ENCODE peak calls at places on chromosomes 1 and 21, in eight cellular contexts. One of them, this sample, is unnamed.

GRCh38 chr1:3314561-3315271 is 139.7 kb upstream of the ARHGEF16 start:
- DNase-seq in HFFc6: no peak
- DNase-seq in dorsolateral prefrontal cortex: no peak
- DNase-seq in psoas muscle: no peak
- DNase-seq in esophagus squamous epithelium: no peak
- DNase-seq in choroid plexus epithelial cell: peak; percentile 32
- DNase-seq in HCT116: no peak
- DNase-seq in AG09309: no peak
- DNase-seq in this sample: no peak

GRCh38 chr1:202697038-202697437 is 13.2 kb downstream of the SYT2 start:
- DNase-seq in HFFc6: no peak
- DNase-seq in dorsolateral prefrontal cortex: no peak
- DNase-seq in psoas muscle: no peak
- DNase-seq in esophagus squamous epithelium: no peak
- DNase-seq in choroid plexus epithelial cell: no peak
- DNase-seq in HCT116: no peak
- DNase-seq in AG09309: no peak
- DNase-seq in this sample: no peak

GRCh38 chr1:184747089-184747955 is 7.3 kb downstream of the EDEM3 start:
- DNase-seq in HFFc6: no peak
- DNase-seq in dorsolateral prefrontal cortex: no peak
- DNase-seq in psoas muscle: no peak
- DNase-seq in esophagus squamous epithelium: no peak
- DNase-seq in choroid plexus epithelial cell: no peak
- DNase-seq in HCT116: no peak
- DNase-seq in AG09309: no peak
- DNase-seq in this sample: no peak

GRCh38 chr1:178282949-178283367 is 189.1 kb downstream of the RASAL2 start:
- DNase-seq in HFFc6: peak; percentile 67
- DNase-seq in dorsolateral prefrontal cortex: no peak
- DNase-seq in psoas muscle: no peak
- DNase-seq in esophagus squamous epithelium: no peak
- DNase-seq in choroid plexus epithelial cell: peak; percentile 92
- DNase-seq in HCT116: peak; percentile 26
- DNase-seq in AG09309: peak; percentile 46
- DNase-seq in this sample: no peak

GRCh38 chr1:246703581-246703980 is 20.6 kb upstream of the SCCPDH start:
- DNase-seq in HFFc6: no peak
- DNase-seq in dorsolateral prefrontal cortex: no peak
- DNase-seq in psoas muscle: no peak
- DNase-seq in esophagus squamous epithelium: no peak
- DNase-seq in choroid plexus epithelial cell: peak; percentile 41
- DNase-seq in HCT116: no peak
- DNase-seq in AG09309: no peak
- DNase-seq in this sample: no peak

GRCh38 chr1:26165126-26165892 is 3.5 kb downstream of the C1orf232 start:
- DNase-seq in HFFc6: no peak
- DNase-seq in dorsolateral prefrontal cortex: no peak
- DNase-seq in psoas muscle: no peak
- DNase-seq in esophagus squamous epithelium: no peak
- DNase-seq in choroid plexus epithelial cell: peak; percentile 23
- DNase-seq in HCT116: no peak
- DNase-seq in AG09309: no peak
- DNase-seq in this sample: no peak

GRCh38 chr1:29303201-29304024 is 67.1 kb downstream of the PTPRU start:
- DNase-seq in HFFc6: no peak
- DNase-seq in dorsolateral prefrontal cortex: no peak
- DNase-seq in psoas muscle: no peak
- DNase-seq in esophagus squamous epithelium: no peak
- DNase-seq in choroid plexus epithelial cell: no peak
- DNase-seq in HCT116: no peak
- DNase-seq in AG09309: no peak
- DNase-seq in this sample: no peak

GRCh38 chr1:202643397-202644218 is 66.6 kb downstream of the SYT2 start:
- DNase-seq in HFFc6: no peak
- DNase-seq in dorsolateral prefrontal cortex: no peak
- DNase-seq in psoas muscle: peak; percentile 47
- DNase-seq in esophagus squamous epithelium: no peak
- DNase-seq in choroid plexus epithelial cell: no peak
- DNase-seq in HCT116: no peak
- DNase-seq in AG09309: no peak
- DNase-seq in this sample: no peak

GRCh38 chr1:45206808-45207624 is 611 bp upstream of the ZSWIM5 start:
- DNase-seq in HFFc6: no peak
- DNase-seq in dorsolateral prefrontal cortex: no peak
- DNase-seq in psoas muscle: no peak
- DNase-seq in esophagus squamous epithelium: no peak
- DNase-seq in choroid plexus epithelial cell: no peak
- DNase-seq in HCT116: no peak
- DNase-seq in AG09309: no peak
- DNase-seq in this sample: no peak

GRCh38 chr1:93623875-93624274 is 57.8 kb downstream of the BCAR3 start:
- DNase-seq in HFFc6: peak; percentile 91
- DNase-seq in dorsolateral prefrontal cortex: no peak
- DNase-seq in psoas muscle: no peak
- DNase-seq in esophagus squamous epithelium: no peak
- DNase-seq in choroid plexus epithelial cell: peak; percentile 50
- DNase-seq in HCT116: no peak
- DNase-seq in AG09309: peak; percentile 59
- DNase-seq in this sample: no peak
- TF ChIP-seq CTCF in HFFc6: peak; percentile 13
- TF ChIP-seq CTCF in dorsolateral prefrontal cortex: no peak
- TF ChIP-seq CTCF in psoas muscle: no peak
- TF ChIP-seq CTCF in esophagus squamous epithelium: no peak
- TF ChIP-seq CTCF in choroid plexus epithelial cell: no peak
- TF ChIP-seq CTCF in HCT116: no peak
- TF ChIP-seq CTCF in AG09309: no peak
- TF ChIP-seq CTCF in this sample: no peak

DNA sequence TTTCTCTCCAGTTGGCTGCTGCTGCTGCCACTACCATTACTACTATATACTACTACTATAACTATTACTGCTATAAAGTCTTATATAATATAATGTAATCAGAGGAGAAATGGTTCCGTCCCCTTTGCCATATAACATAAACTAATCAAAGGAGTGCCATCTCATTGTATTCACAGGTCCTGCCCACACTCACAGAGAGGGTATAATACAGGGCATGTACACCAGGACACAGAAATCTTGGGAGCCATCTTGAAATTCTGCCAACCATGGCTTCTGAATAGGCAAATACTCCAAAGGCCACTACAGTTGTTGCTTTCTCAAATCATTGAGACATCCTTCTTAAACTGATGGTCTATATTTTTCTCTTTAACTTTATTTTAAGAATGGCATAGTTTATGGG is 6.9 kb upstream of the ZRANB2 start:
- DNase-seq in HFFc6: no peak
- DNase-seq in dorsolateral prefrontal cortex: no peak
- DNase-seq in psoas muscle: no peak
- DNase-seq in esophagus squamous epithelium: no peak
- DNase-seq in choroid plexus epithelial cell: no peak
- DNase-seq in HCT116: no peak
- DNase-seq in AG09309: no peak
- DNase-seq in this sample: no peak
- TF ChIP-seq CTCF in HFFc6: no peak
- TF ChIP-seq CTCF in dorsolateral prefrontal cortex: no peak
- TF ChIP-seq CTCF in psoas muscle: no peak
- TF ChIP-seq CTCF in esophagus squamous epithelium: no peak
- TF ChIP-seq CTCF in choroid plexus epithelial cell: no peak
- TF ChIP-seq CTCF in HCT116: no peak
- TF ChIP-seq CTCF in AG09309: no peak
- TF ChIP-seq CTCF in this sample: no peak

GRCh38 chr1:169486281-169486904 is 649 bp upstream of the SLC19A2 start:
- DNase-seq in HFFc6: peak; percentile 40
- DNase-seq in dorsolateral prefrontal cortex: no peak
- DNase-seq in psoas muscle: no peak
- DNase-seq in esophagus squamous epithelium: no peak
- DNase-seq in choroid plexus epithelial cell: peak; percentile 70
- DNase-seq in HCT116: no peak
- DNase-seq in AG09309: no peak
- DNase-seq in this sample: no peak

GRCh38 chr1:169487153-169487552 is 1.4 kb upstream of the SLC19A2 start:
- DNase-seq in HFFc6: no peak
- DNase-seq in dorsolateral prefrontal cortex: no peak
- DNase-seq in psoas muscle: no peak
- DNase-seq in esophagus squamous epithelium: no peak
- DNase-seq in choroid plexus epithelial cell: no peak
- DNase-seq in HCT116: no peak
- DNase-seq in AG09309: no peak
- DNase-seq in this sample: no peak

GRCh38 chr1:169484107-169484506 is 1.6 kb downstream of the SLC19A2 start:
- DNase-seq in HFFc6: no peak
- DNase-seq in dorsolateral prefrontal cortex: no peak
- DNase-seq in psoas muscle: no peak
- DNase-seq in esophagus squamous epithelium: no peak
- DNase-seq in choroid plexus epithelial cell: no peak
- DNase-seq in HCT116: no peak
- DNase-seq in AG09309: no peak
- DNase-seq in this sample: no peak

GRCh38 chr1:169484683-169485426 is 889 bp downstream of the SLC19A2 start:
- DNase-seq in HFFc6: peak; percentile 59
- DNase-seq in dorsolateral prefrontal cortex: no peak
- DNase-seq in psoas muscle: peak; percentile 81
- DNase-seq in esophagus squamous epithelium: no peak
- DNase-seq in choroid plexus epithelial cell: peak; percentile 89
- DNase-seq in HCT116: no peak
- DNase-seq in AG09309: no peak
- DNase-seq in this sample: peak; percentile 88

GRCh38 chr1:169485427-169486280 is at the start of gene SLC19A2:
- DNase-seq in HFFc6: peak; percentile 100
- DNase-seq in dorsolateral prefrontal cortex: peak; percentile 100
- DNase-seq in psoas muscle: peak; percentile 100
- DNase-seq in esophagus squamous epithelium: peak; percentile 87
- DNase-seq in choroid plexus epithelial cell: peak; percentile 100
- DNase-seq in HCT116: peak; percentile 97
- DNase-seq in AG09309: peak; percentile 94
- DNase-seq in this sample: peak; percentile 100
- TF ChIP-seq CTCF in HFFc6: peak; percentile 39
- TF ChIP-seq CTCF in dorsolateral prefrontal cortex: no peak
- TF ChIP-seq CTCF in psoas muscle: peak; percentile 15
- TF ChIP-seq CTCF in esophagus squamous epithelium: peak; percentile 17
- TF ChIP-seq CTCF in choroid plexus epithelial cell: peak; percentile 40
- TF ChIP-seq CTCF in HCT116: no peak
- TF ChIP-seq CTCF in AG09309: peak; percentile 23
- TF ChIP-seq CTCF in this sample: no peak

GRCh38 chr21:42019706-42020105 is 9.5 kb upstream of the ZBTB21 start:
- DNase-seq in HFFc6: no peak
- DNase-seq in dorsolateral prefrontal cortex: no peak
- DNase-seq in psoas muscle: no peak
- DNase-seq in esophagus squamous epithelium: no peak
- DNase-seq in choroid plexus epithelial cell: no peak
- DNase-seq in HCT116: no peak
- DNase-seq in AG09309: no peak
- DNase-seq in this sample: no peak

GRCh38 chr21:42019101-42019605 is 9.0 kb upstream of the ZBTB21 start:
- DNase-seq in HFFc6: no peak
- DNase-seq in dorsolateral prefrontal cortex: no peak
- DNase-seq in psoas muscle: no peak
- DNase-seq in esophagus squamous epithelium: no peak
- DNase-seq in choroid plexus epithelial cell: no peak
- DNase-seq in HCT116: no peak
- DNase-seq in AG09309: no peak
- DNase-seq in this sample: no peak

GRCh38 chr21:42013901-42014300 is 3.7 kb upstream of the ZBTB21 start:
- DNase-seq in HFFc6: no peak
- DNase-seq in dorsolateral prefrontal cortex: no peak
- DNase-seq in psoas muscle: no peak
- DNase-seq in esophagus squamous epithelium: no peak
- DNase-seq in choroid plexus epithelial cell: no peak
- DNase-seq in HCT116: no peak
- DNase-seq in AG09309: no peak
- DNase-seq in this sample: no peak

GRCh38 chr21:42013338-42013737 is 3.2 kb upstream of the ZBTB21 start:
- DNase-seq in HFFc6: no peak
- DNase-seq in dorsolateral prefrontal cortex: no peak
- DNase-seq in psoas muscle: no peak
- DNase-seq in esophagus squamous epithelium: no peak
- DNase-seq in choroid plexus epithelial cell: peak; percentile 38
- DNase-seq in HCT116: no peak
- DNase-seq in AG09309: no peak
- DNase-seq in this sample: no peak

GRCh38 chr21:42016364-42016985 is 6.3 kb upstream of the ZBTB21 start:
- DNase-seq in HFFc6: no peak
- DNase-seq in dorsolateral prefrontal cortex: no peak
- DNase-seq in psoas muscle: no peak
- DNase-seq in esophagus squamous epithelium: no peak
- DNase-seq in choroid plexus epithelial cell: no peak
- DNase-seq in HCT116: no peak
- DNase-seq in AG09309: no peak
- DNase-seq in this sample: no peak
- TF ChIP-seq CTCF in HFFc6: no peak
- TF ChIP-seq CTCF in dorsolateral prefrontal cortex: no peak
- TF ChIP-seq CTCF in psoas muscle: no peak
- TF ChIP-seq CTCF in esophagus squamous epithelium: no peak
- TF ChIP-seq CTCF in choroid plexus epithelial cell: no peak
- TF ChIP-seq CTCF in HCT116: no peak
- TF ChIP-seq CTCF in AG09309: no peak
- TF ChIP-seq CTCF in this sample: no peak

GRCh38 chr1:75423616-75424015 is 187.3 kb downstream of the SLC44A5 start:
- DNase-seq in HFFc6: no peak
- DNase-seq in dorsolateral prefrontal cortex: no peak
- DNase-seq in psoas muscle: no peak
- DNase-seq in esophagus squamous epithelium: no peak
- DNase-seq in choroid plexus epithelial cell: no peak
- DNase-seq in HCT116: no peak
- DNase-seq in AG09309: no peak
- DNase-seq in this sample: no peak
- TF ChIP-seq CTCF in HFFc6: no peak
- TF ChIP-seq CTCF in dorsolateral prefrontal cortex: no peak
- TF ChIP-seq CTCF in psoas muscle: no peak
- TF ChIP-seq CTCF in esophagus squamous epithelium: no peak
- TF ChIP-seq CTCF in choroid plexus epithelial cell: no peak
- TF ChIP-seq CTCF in HCT116: no peak
- TF ChIP-seq CTCF in AG09309: no peak
- TF ChIP-seq CTCF in this sample: no peak

GRCh38 chr1:36206323-36206858 is 17.9 kb upstream of the THRAP3 start:
- DNase-seq in HFFc6: no peak
- DNase-seq in dorsolateral prefrontal cortex: no peak
- DNase-seq in psoas muscle: no peak
- DNase-seq in esophagus squamous epithelium: no peak
- DNase-seq in choroid plexus epithelial cell: no peak
- DNase-seq in HCT116: no peak
- DNase-seq in AG09309: no peak
- DNase-seq in this sample: no peak

GRCh38 chr1:36203027-36203553 is 21.2 kb upstream of the THRAP3 start:
- DNase-seq in HFFc6: no peak
- DNase-seq in dorsolateral prefrontal cortex: no peak
- DNase-seq in psoas muscle: no peak
- DNase-seq in esophagus squamous epithelium: no peak
- DNase-seq in choroid plexus epithelial cell: no peak
- DNase-seq in HCT116: no peak
- DNase-seq in AG09309: no peak
- DNase-seq in this sample: no peak

GRCh38 chr1:36203554-36204346 is 20.5 kb upstream of the THRAP3 start:
- DNase-seq in HFFc6: peak; percentile 30
- DNase-seq in dorsolateral prefrontal cortex: no peak
- DNase-seq in psoas muscle: peak; percentile 91
- DNase-seq in esophagus squamous epithelium: no peak
- DNase-seq in choroid plexus epithelial cell: peak; percentile 48
- DNase-seq in HCT116: no peak
- DNase-seq in AG09309: no peak
- DNase-seq in this sample: peak; percentile 88

GRCh38 chr1:36207339-36207738 is 16.9 kb upstream of the THRAP3 start:
- DNase-seq in HFFc6: no peak
- DNase-seq in dorsolateral prefrontal cortex: no peak
- DNase-seq in psoas muscle: peak; percentile 74
- DNase-seq in esophagus squamous epithelium: no peak
- DNase-seq in choroid plexus epithelial cell: peak; percentile 72
- DNase-seq in HCT116: no peak
- DNase-seq in AG09309: peak; percentile 14
- DNase-seq in this sample: peak; percentile 92

GRCh38 chr1:36204347-36204909 is 19.8 kb upstream of the THRAP3 start:
- DNase-seq in HFFc6: no peak
- DNase-seq in dorsolateral prefrontal cortex: no peak
- DNase-seq in psoas muscle: peak; percentile 74
- DNase-seq in esophagus squamous epithelium: no peak
- DNase-seq in choroid plexus epithelial cell: no peak
- DNase-seq in HCT116: no peak
- DNase-seq in AG09309: no peak
- DNase-seq in this sample: peak; percentile 43
- TF ChIP-seq CTCF in HFFc6: no peak
- TF ChIP-seq CTCF in dorsolateral prefrontal cortex: no peak
- TF ChIP-seq CTCF in psoas muscle: no peak
- TF ChIP-seq CTCF in esophagus squamous epithelium: no peak
- TF ChIP-seq CTCF in choroid plexus epithelial cell: no peak
- TF ChIP-seq CTCF in HCT116: no peak
- TF ChIP-seq CTCF in AG09309: no peak
- TF ChIP-seq CTCF in this sample: no peak

This sample was measured in lower leg skin.